ENCODE peak calls at places on chromosomes 2 and 18, in ten cellular contexts. One of them, this sample, is unnamed.

GRCh38 chr2:85468096-85468703 is 49.7 kb downstream of the SH2D6 start:
- DNase-seq in breast epithelium: no peak
- DNase-seq in GM13977: no peak
- DNase-seq in osteoblast: no peak
- DNase-seq in kidney: no peak
- DNase-seq in cardiac fibroblast: no peak
- DNase-seq in OCI-LY7: no peak
- DNase-seq in Peyer's patch: no peak
- DNase-seq in neural crest cell: no peak
- DNase-seq in hepatocyte: no peak
- DNase-seq in this sample: no peak

GRCh38 chr2:68766378-68766845 is 31.8 kb downstream of the ARHGAP25 start:
- DNase-seq in neural crest cell: no peak
- DNase-seq in GM13977: no peak
- DNase-seq in kidney: no peak
- DNase-seq in breast epithelium: no peak
- DNase-seq in OCI-LY7: peak
- DNase-seq in osteoblast: no peak
- DNase-seq in Peyer's patch: peak
- DNase-seq in hepatocyte: peak
- DNase-seq in cardiac fibroblast: peak
- DNase-seq in this sample: no peak

GRCh38 chr2:223523541-223523940 is 78.6 kb downstream of the SCG2 start:
- DNase-seq in OCI-LY7: no peak
- DNase-seq in hepatocyte: no peak
- DNase-seq in GM13977: no peak
- DNase-seq in breast epithelium: no peak
- DNase-seq in cardiac fibroblast: peak
- DNase-seq in osteoblast: no peak
- DNase-seq in Peyer's patch: no peak
- DNase-seq in kidney: no peak
- DNase-seq in neural crest cell: no peak
- DNase-seq in this sample: no peak

GRCh38 chr18:63272638-63273037 is 46.9 kb downstream of the BCL2 start:
- DNase-seq in hepatocyte: no peak
- DNase-seq in OCI-LY7: no peak
- DNase-seq in Peyer's patch: no peak
- DNase-seq in osteoblast: no peak
- DNase-seq in breast epithelium: no peak
- DNase-seq in cardiac fibroblast: no peak
- DNase-seq in kidney: no peak
- DNase-seq in neural crest cell: no peak
- DNase-seq in GM13977: no peak
- DNase-seq in this sample: no peak

GRCh38 chr18:816088-816653 is 4.1 kb upstream of the YES1 start:
- DNase-seq in kidney: no peak
- DNase-seq in hepatocyte: no peak
- DNase-seq in GM13977: no peak
- DNase-seq in Peyer's patch: no peak
- DNase-seq in OCI-LY7: no peak
- DNase-seq in osteoblast: peak
- DNase-seq in breast epithelium: no peak
- DNase-seq in neural crest cell: no peak
- DNase-seq in cardiac fibroblast: no peak
- DNase-seq in this sample: no peak

GRCh38 chr2:44751754-44752479 is 189.6 kb upstream of the SIX3 start:
- DNase-seq in kidney: no peak
- DNase-seq in neural crest cell: no peak
- DNase-seq in OCI-LY7: no peak
- DNase-seq in Peyer's patch: no peak
- DNase-seq in GM13977: no peak
- DNase-seq in hepatocyte: no peak
- DNase-seq in breast epithelium: no peak
- DNase-seq in osteoblast: no peak
- DNase-seq in cardiac fibroblast: no peak
- DNase-seq in this sample: no peak

GRCh38 chr2:195252018-195252417 is 405.0 kb upstream of the SLC39A10 start:
- DNase-seq in GM13977: no peak
- DNase-seq in breast epithelium: no peak
- DNase-seq in OCI-LY7: no peak
- DNase-seq in cardiac fibroblast: no peak
- DNase-seq in kidney: no peak
- DNase-seq in osteoblast: no peak
- DNase-seq in neural crest cell: no peak
- DNase-seq in hepatocyte: no peak
- DNase-seq in Peyer's patch: no peak
- DNase-seq in this sample: no peak

GRCh38 chr2:132670961-132671781 is 1.2 kb upstream of the LYPD1 start:
- DNase-seq in osteoblast: peak
- DNase-seq in breast epithelium: no peak
- DNase-seq in kidney: no peak
- DNase-seq in cardiac fibroblast: peak
- DNase-seq in neural crest cell: peak
- DNase-seq in OCI-LY7: no peak
- DNase-seq in hepatocyte: peak
- DNase-seq in GM13977: no peak
- DNase-seq in Peyer's patch: no peak
- DNase-seq in this sample: no peak

GRCh38 chr2:236873666-236874065 is 212.0 kb upstream of the COPS8 start:
- DNase-seq in GM13977: no peak
- DNase-seq in osteoblast: no peak
- DNase-seq in kidney: no peak
- DNase-seq in breast epithelium: no peak
- DNase-seq in Peyer's patch: no peak
- DNase-seq in neural crest cell: no peak
- DNase-seq in hepatocyte: no peak
- DNase-seq in cardiac fibroblast: no peak
- DNase-seq in OCI-LY7: no peak
- DNase-seq in this sample: no peak

GRCh38 chr2:151289972-151290335 is 486 bp upstream of the NMI start:
- DNase-seq in kidney: no peak
- DNase-seq in Peyer's patch: peak
- DNase-seq in GM13977: peak
- DNase-seq in breast epithelium: no peak
- DNase-seq in hepatocyte: peak
- DNase-seq in OCI-LY7: no peak
- DNase-seq in cardiac fibroblast: peak
- DNase-seq in osteoblast: no peak
- DNase-seq in neural crest cell: no peak
- DNase-seq in this sample: no peak

GRCh38 chr2:17482651-17483050 is 35.6 kb downstream of the RAD51AP2 start:
- DNase-seq in neural crest cell: no peak
- DNase-seq in Peyer's patch: no peak
- DNase-seq in osteoblast: no peak
- DNase-seq in cardiac fibroblast: no peak
- DNase-seq in GM13977: no peak
- DNase-seq in kidney: no peak
- DNase-seq in OCI-LY7: no peak
- DNase-seq in hepatocyte: no peak
- DNase-seq in breast epithelium: no peak
- DNase-seq in this sample: no peak

GRCh38 chr2:99961567-99961913 is 180.8 kb downstream of the AFF3 start:
- DNase-seq in hepatocyte: no peak
- DNase-seq in kidney: no peak
- DNase-seq in GM13977: no peak
- DNase-seq in breast epithelium: no peak
- DNase-seq in neural crest cell: no peak
- DNase-seq in OCI-LY7: no peak
- DNase-seq in osteoblast: no peak
- DNase-seq in cardiac fibroblast: no peak
- DNase-seq in Peyer's patch: no peak
- DNase-seq in this sample: no peak

GRCh38 chr2:232478571-232479340 is 8.9 kb downstream of the ECEL1 start:
- DNase-seq in osteoblast: peak
- DNase-seq in neural crest cell: no peak
- DNase-seq in cardiac fibroblast: no peak
- DNase-seq in GM13977: no peak
- DNase-seq in breast epithelium: no peak
- DNase-seq in Peyer's patch: no peak
- DNase-seq in hepatocyte: no peak
- DNase-seq in kidney: peak
- DNase-seq in OCI-LY7: no peak
- DNase-seq in this sample: no peak

GRCh38 chr2:232482301-232483238 is 5.1 kb downstream of the ECEL1 start:
- DNase-seq in breast epithelium: peak
- DNase-seq in hepatocyte: no peak
- DNase-seq in cardiac fibroblast: no peak
- DNase-seq in kidney: peak
- DNase-seq in Peyer's patch: no peak
- DNase-seq in GM13977: no peak
- DNase-seq in osteoblast: peak
- DNase-seq in OCI-LY7: no peak
- DNase-seq in neural crest cell: no peak
- DNase-seq in this sample: no peak

GRCh38 chr2:232479341-232480200 is 8.1 kb downstream of the ECEL1 start:
- DNase-seq in kidney: peak
- DNase-seq in hepatocyte: no peak
- DNase-seq in Peyer's patch: no peak
- DNase-seq in breast epithelium: no peak
- DNase-seq in osteoblast: peak
- DNase-seq in GM13977: no peak
- DNase-seq in OCI-LY7: peak
- DNase-seq in cardiac fibroblast: no peak
- DNase-seq in neural crest cell: no peak
- DNase-seq in this sample: no peak

GRCh38 chr2:232481322-232482140 is 6.1 kb downstream of the ECEL1 start:
- DNase-seq in GM13977: no peak
- DNase-seq in cardiac fibroblast: no peak
- DNase-seq in kidney: peak
- DNase-seq in hepatocyte: no peak
- DNase-seq in OCI-LY7: no peak
- DNase-seq in neural crest cell: no peak
- DNase-seq in osteoblast: peak
- DNase-seq in Peyer's patch: no peak
- DNase-seq in breast epithelium: peak
- DNase-seq in this sample: no peak

DNA sequence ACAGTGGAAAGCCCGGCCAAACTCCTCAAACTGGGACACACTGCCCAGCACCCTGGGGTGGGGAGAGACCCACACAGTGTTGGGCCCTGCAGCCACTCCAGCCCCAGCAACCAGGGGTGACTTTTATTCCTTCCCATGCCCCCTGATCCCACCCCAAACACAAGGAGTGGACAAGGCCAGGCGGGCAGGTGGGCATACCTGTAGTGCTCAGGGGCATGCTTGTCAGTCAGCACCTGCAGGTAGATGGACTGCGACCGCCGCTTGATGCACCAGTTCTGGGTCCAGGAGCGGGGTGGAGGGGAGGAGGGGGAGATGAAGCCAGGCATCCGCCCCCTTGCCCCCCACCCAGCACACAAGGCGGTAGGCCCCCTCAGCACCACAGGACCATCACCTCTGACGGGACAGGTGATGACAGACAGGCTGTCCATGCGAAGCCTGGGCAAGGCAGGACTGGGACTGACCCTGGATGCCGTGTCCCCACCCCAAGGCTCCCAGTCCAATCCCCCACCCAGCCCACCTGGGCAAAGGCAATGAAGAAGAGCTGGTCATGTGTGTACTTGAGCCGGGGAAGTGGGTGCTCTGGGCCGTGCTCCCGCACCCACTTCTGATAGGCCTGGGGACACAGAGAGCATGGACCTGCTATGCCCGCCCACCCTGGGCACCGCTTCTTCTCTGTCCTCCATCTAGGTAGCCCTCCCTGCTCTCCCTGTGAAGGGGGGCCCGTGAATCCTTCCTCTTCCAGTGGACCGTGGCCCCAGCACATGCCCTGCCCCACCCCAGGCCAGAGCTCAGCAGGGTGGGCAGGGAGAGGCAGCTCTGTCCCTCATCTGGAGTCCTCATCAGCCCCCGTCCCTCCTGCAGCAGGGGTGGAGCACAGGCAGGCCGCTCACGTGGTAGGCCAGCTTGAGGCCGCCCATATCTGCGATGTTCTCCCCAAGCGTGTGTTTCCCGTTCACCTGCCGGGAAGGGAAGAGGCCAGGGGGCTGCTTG is 7.1 kb downstream of the ECEL1 start:
- DNase-seq in osteoblast: peak
- DNase-seq in OCI-LY7: no peak
- DNase-seq in GM13977: no peak
- DNase-seq in breast epithelium: peak
- DNase-seq in Peyer's patch: no peak
- DNase-seq in neural crest cell: no peak
- DNase-seq in kidney: peak
- DNase-seq in hepatocyte: no peak
- DNase-seq in cardiac fibroblast: no peak
- DNase-seq in this sample: no peak
- TF ChIP-seq CTCF in osteoblast: no peak
- TF ChIP-seq CTCF in OCI-LY7: no peak
- TF ChIP-seq CTCF in GM13977: no peak
- TF ChIP-seq CTCF in breast epithelium: no peak
- TF ChIP-seq CTCF in Peyer's patch: no peak
- TF ChIP-seq CTCF in neural crest cell: no peak
- TF ChIP-seq CTCF in kidney: no peak
- TF ChIP-seq CTCF in hepatocyte: no peak
- TF ChIP-seq CTCF in cardiac fibroblast: no peak
- TF ChIP-seq CTCF in this sample: no peak

GRCh38 chr2:229748950-229749349 is 34.6 kb upstream of the DNER start:
- DNase-seq in neural crest cell: no peak
- DNase-seq in breast epithelium: no peak
- DNase-seq in kidney: no peak
- DNase-seq in osteoblast: no peak
- DNase-seq in hepatocyte: no peak
- DNase-seq in Peyer's patch: no peak
- DNase-seq in OCI-LY7: no peak
- DNase-seq in cardiac fibroblast: no peak
- DNase-seq in GM13977: no peak
- DNase-seq in this sample: no peak
- TF ChIP-seq CTCF in neural crest cell: no peak
- TF ChIP-seq CTCF in breast epithelium: no peak
- TF ChIP-seq CTCF in kidney: no peak
- TF ChIP-seq CTCF in osteoblast: no peak
- TF ChIP-seq CTCF in hepatocyte: no peak
- TF ChIP-seq CTCF in Peyer's patch: no peak
- TF ChIP-seq CTCF in OCI-LY7: peak
- TF ChIP-seq CTCF in cardiac fibroblast: no peak
- TF ChIP-seq CTCF in GM13977: no peak
- TF ChIP-seq CTCF in this sample: no peak

DNA sequence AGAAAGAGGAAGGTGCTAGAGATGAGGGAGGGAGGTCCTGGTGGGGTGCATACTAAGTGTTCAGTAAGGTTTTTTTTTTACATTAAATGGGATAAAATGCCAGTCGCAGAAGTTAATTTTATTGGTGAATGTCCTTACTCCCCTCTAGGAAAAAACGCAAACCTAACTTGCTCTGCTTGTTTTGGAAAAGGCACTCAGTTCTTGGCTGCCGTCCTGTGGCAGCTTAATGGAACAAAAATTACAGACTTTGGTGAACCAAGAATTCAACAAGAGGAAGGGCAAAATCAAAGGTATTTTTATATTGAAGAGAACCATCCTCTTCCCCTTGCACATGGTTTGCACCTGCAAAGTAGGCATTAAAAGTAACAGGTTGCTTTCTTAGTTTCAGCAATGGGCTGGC is 12.7 kb upstream of the IL18R1 start:
- DNase-seq in cardiac fibroblast: peak
- DNase-seq in osteoblast: no peak
- DNase-seq in breast epithelium: no peak
- DNase-seq in OCI-LY7: no peak
- DNase-seq in neural crest cell: no peak
- DNase-seq in GM13977: no peak
- DNase-seq in kidney: no peak
- DNase-seq in Peyer's patch: no peak
- DNase-seq in hepatocyte: no peak
- DNase-seq in this sample: no peak
- TF ChIP-seq CTCF in cardiac fibroblast: peak
- TF ChIP-seq CTCF in osteoblast: peak
- TF ChIP-seq CTCF in breast epithelium: no peak
- TF ChIP-seq CTCF in OCI-LY7: no peak
- TF ChIP-seq CTCF in neural crest cell: no peak
- TF ChIP-seq CTCF in GM13977: no peak
- TF ChIP-seq CTCF in kidney: no peak
- TF ChIP-seq CTCF in Peyer's patch: no peak
- TF ChIP-seq CTCF in hepatocyte: peak
- TF ChIP-seq CTCF in this sample: no peak

GRCh38 chr2:106085441-106085911 is 108.6 kb downstream of the UXS1 start:
- DNase-seq in OCI-LY7: peak
- DNase-seq in hepatocyte: peak
- DNase-seq in GM13977: peak
- DNase-seq in neural crest cell: no peak
- DNase-seq in Peyer's patch: peak
- DNase-seq in cardiac fibroblast: peak
- DNase-seq in osteoblast: no peak
- DNase-seq in breast epithelium: no peak
- DNase-seq in kidney: no peak
- DNase-seq in this sample: no peak
- TF ChIP-seq CTCF in OCI-LY7: peak
- TF ChIP-seq CTCF in hepatocyte: peak
- TF ChIP-seq CTCF in GM13977: peak
- TF ChIP-seq CTCF in neural crest cell: peak
- TF ChIP-seq CTCF in Peyer's patch: no peak
- TF ChIP-seq CTCF in cardiac fibroblast: peak
- TF ChIP-seq CTCF in osteoblast: peak
- TF ChIP-seq CTCF in breast epithelium: no peak
- TF ChIP-seq CTCF in kidney: peak
- TF ChIP-seq CTCF in this sample: peak